ENCODE peak calls at places on chromosomes 1 and 21, in eight cellular contexts. H is prostate gland, O is Panc1, M is neural progenitor cell, B is RWPE2, S is trophoblast cell, X is GM23338, N is HAP-1. G is an unnamed sample. For H3K4me1, the result is how much of the 10 kb centered on the place peaks cover.

GRCh38 chr1:9413143-9413876 is 120.6 kb downstream of the SPSB1 start:
- DNase-seq in H (no peak), O (no peak), M (peak), B (no peak), S (peak), X (peak), N (no peak), G (peak)

GRCh38 chr1:235639586-235640205 is 9.9 kb downstream of the GNG4 start:
- DNase-seq in H (no peak), O (no peak), M (no peak), B (no peak), S (peak), X (no peak), N (no peak), G (no peak)

GRCh38 chr1:59705849-59706599 is 108.7 kb upstream of the HOOK1 start:
- DNase-seq in H (no peak), O (no peak), M (no peak), B (no peak), S (no peak), X (no peak), N (no peak), G (no peak)

GRCh38 chr1:217605390-217605789 is 25.5 kb downstream of the GPATCH2 start:
- DNase-seq in H (no peak), O (no peak), M (no peak), B (no peak), S (no peak), X (no peak), N (no peak), G (no peak)

GRCh38 chr21:42525228-42525604 is 11.6 kb downstream of the SLC37A1 start:
- DNase-seq in H (no peak), O (no peak), M (peak), B (no peak), S (peak), X (peak), N (no peak), G (no peak)

GRCh38 chr1:63917571-63918394 is 144.0 kb downstream of the ROR1 start:
- DNase-seq in H (no peak), O (no peak), M (peak), B (no peak), S (peak), X (peak), N (no peak), G (peak)

GRCh38 chr1:43613075-43613942 is 36.6 kb upstream of the KDM4A start:
- DNase-seq in H (no peak), O (no peak), M (no peak), B (peak), S (no peak), X (no peak), N (no peak), G (no peak)

GRCh38 chr1:111471012-111471411 is 2.8 kb upstream of the C1orf162 start:
- DNase-seq in H (no peak), O (no peak), M (no peak), B (no peak), S (no peak), X (no peak), N (no peak), G (peak)

GRCh38 chr1:175217674-175218073 is 25.1 kb upstream of the KIAA0040 start:
- DNase-seq in H (no peak), O (no peak), M (no peak), B (no peak), S (no peak), X (no peak), N (no peak), G (no peak)

GRCh38 chr1:27351541-27352107 is 9.8 kb downstream of the SYTL1 start:
- DNase-seq in H (no peak), O (no peak), M (no peak), B (no peak), S (no peak), X (no peak), N (no peak), G (no peak)

GRCh38 chr1:15014521-15014920 is 139.0 kb upstream of the TMEM51 start:
- DNase-seq in H (no peak), O (no peak), M (no peak), B (no peak), S (no peak), X (no peak), N (no peak), G (no peak)

GRCh38 chr21:26965567-26966359 is 1.1 kb downstream of the ADAMTS5 start:
- DNase-seq in H (no peak), O (no peak), M (peak), B (peak), S (peak), X (peak), N (no peak), G (no peak)

GRCh38 chr1:41639332-41639936 is 155.0 kb upstream of the EDN2 start:
- DNase-seq in H (no peak), O (no peak), M (no peak), B (no peak), S (peak), X (no peak), N (no peak), G (no peak)

GRCh38 chr1:93608188-93609109 is 73.2 kb downstream of the BCAR3 start:
- DNase-seq in H (no peak), O (no peak), M (peak), B (no peak), S (no peak), X (no peak), N (no peak), G (no peak)

GRCh38 chr1:50335036-50335435 is 88.2 kb downstream of the DMRTA2 start:
- DNase-seq in H (no peak), O (no peak), M (no peak), B (no peak), S (no peak), X (no peak), N (no peak), G (no peak)

GRCh38 chr1:64898107-64898861 is 68.1 kb downstream of the JAK1 start:
- DNase-seq in H (peak), O (peak), M (no peak), B (peak), S (peak), X (peak), N (no peak), G (peak)

GRCh38 chr1:218171302-218171893 is 113.7 kb upstream of the RRP15 start:
- DNase-seq in H (no peak), O (peak), M (peak), B (no peak), S (peak), X (peak), N (peak), G (no peak)

GRCh38 chr1:224333309-224333926 is 3.4 kb upstream of the NVL start:
- DNase-seq in H (peak), O (peak), M (peak), B (no peak), S (peak), X (peak), N (peak), G (no peak)

GRCh38 chr1:216368249-216368648 is 55.0 kb downstream of the USH2A start:
- DNase-seq in H (no peak), O (no peak), M (no peak), B (no peak), S (no peak), X (no peak), N (no peak), G (no peak)

GRCh38 chr1:108881369-108881768 is 4.6 kb downstream of the GPSM2 start:
- DNase-seq in H (no peak), O (no peak), M (no peak), B (no peak), S (peak), X (no peak), N (peak), G (no peak)

GRCh38 chr1:117610036-117610435 is 4.2 kb downstream of the TENT5C start:
- DNase-seq in H (no peak), O (no peak), M (no peak), B (no peak), S (no peak), X (no peak), N (no peak), G (no peak)

GRCh38 chr1:41900611-41901444 is 17.9 kb downstream of the HIVEP3 start:
- DNase-seq in H (no peak), O (no peak), M (no peak), B (peak), S (peak), X (no peak), N (no peak), G (no peak)

GRCh38 chr1:21539933-21540332 is 30.7 kb downstream of the ALPL start:
- DNase-seq in H (peak), O (no peak), M (peak), B (no peak), S (peak), X (peak), N (no peak), G (no peak)

GRCh38 chr1:15282810-15283474 is 35.9 kb downstream of the FHAD1 start:
- DNase-seq in H (peak), O (no peak), M (no peak), B (no peak), S (no peak), X (peak), N (no peak), G (no peak)

GRCh38 chr1:5565726-5566125 is 426.5 kb downstream of the NPHP4 start:
- DNase-seq in H (no peak), O (no peak), M (no peak), B (no peak), S (no peak), X (no peak), N (no peak), G (no peak)

GRCh38 chr1:32464716-32465540 is at the start of gene ZBTB8B:
- DNase-seq in H (peak), O (no peak), M (peak), B (peak), S (peak), X (peak), N (peak), G (no peak)

GRCh38 chr1:4425892-4426291 is 228.5 kb upstream of the AJAP1 start:
- DNase-seq in H (no peak), O (no peak), M (peak), B (no peak), S (no peak), X (no peak), N (no peak), G (no peak)

GRCh38 chr1:21299007-21299406 is 8.7 kb upstream of the ECE1 start:
- DNase-seq in H (no peak), O (no peak), M (no peak), B (no peak), S (no peak), X (no peak), N (no peak), G (no peak)

GRCh38 chr1:98078586-98078985 is 157.8 kb upstream of the DPYD start:
- DNase-seq in H (no peak), O (no peak), M (no peak), B (no peak), S (no peak), X (no peak), N (no peak), G (no peak)

GRCh38 chr1:6099297-6099696 is 53.6 kb downstream of the KCNAB2 start:
- DNase-seq in H (no peak), O (no peak), M (no peak), B (peak), S (no peak), X (no peak), N (no peak), G (no peak)

GRCh38 chr1:20578062-20578461 is 10.8 kb upstream of the CDA start:
- DNase-seq in H (no peak), O (no peak), M (no peak), B (no peak), S (peak), X (no peak), N (no peak), G (no peak)

GRCh38 chr1:109188200-109188599 is 25.5 kb upstream of the SARS1 start:
- DNase-seq in H (no peak), O (no peak), M (no peak), B (no peak), S (no peak), X (no peak), N (no peak), G (no peak)

GRCh38 chr1:3030663-3031381 is 9.6 kb downstream of the ACTRT2 start:
- DNase-seq in H (no peak), O (no peak), M (no peak), B (no peak), S (no peak), X (no peak), N (no peak), G (no peak)

GRCh38 chr1:3981746-3982505 is 81.9 kb upstream of the C1orf174 start:
- DNase-seq in H (no peak), O (no peak), M (no peak), B (no peak), S (no peak), X (no peak), N (no peak), G (no peak)

GRCh38 chr1:115112496-115113375 is 23.4 kb upstream of the TSPAN2 start:
- DNase-seq in H (peak), O (no peak), M (peak), B (no peak), S (peak), X (peak), N (peak), G (peak)

GRCh38 chr1:4658643-4659042 is 4.2 kb downstream of the AJAP1 start:
- DNase-seq in H (no peak), O (no peak), M (peak), B (no peak), S (no peak), X (no peak), N (no peak), G (no peak)

GRCh38 chr1:87915771-87916170 is 587.1 kb downstream of the LMO4 start:
- DNase-seq in H (no peak), O (no peak), M (no peak), B (no peak), S (no peak), X (no peak), N (no peak), G (no peak)

DNA sequence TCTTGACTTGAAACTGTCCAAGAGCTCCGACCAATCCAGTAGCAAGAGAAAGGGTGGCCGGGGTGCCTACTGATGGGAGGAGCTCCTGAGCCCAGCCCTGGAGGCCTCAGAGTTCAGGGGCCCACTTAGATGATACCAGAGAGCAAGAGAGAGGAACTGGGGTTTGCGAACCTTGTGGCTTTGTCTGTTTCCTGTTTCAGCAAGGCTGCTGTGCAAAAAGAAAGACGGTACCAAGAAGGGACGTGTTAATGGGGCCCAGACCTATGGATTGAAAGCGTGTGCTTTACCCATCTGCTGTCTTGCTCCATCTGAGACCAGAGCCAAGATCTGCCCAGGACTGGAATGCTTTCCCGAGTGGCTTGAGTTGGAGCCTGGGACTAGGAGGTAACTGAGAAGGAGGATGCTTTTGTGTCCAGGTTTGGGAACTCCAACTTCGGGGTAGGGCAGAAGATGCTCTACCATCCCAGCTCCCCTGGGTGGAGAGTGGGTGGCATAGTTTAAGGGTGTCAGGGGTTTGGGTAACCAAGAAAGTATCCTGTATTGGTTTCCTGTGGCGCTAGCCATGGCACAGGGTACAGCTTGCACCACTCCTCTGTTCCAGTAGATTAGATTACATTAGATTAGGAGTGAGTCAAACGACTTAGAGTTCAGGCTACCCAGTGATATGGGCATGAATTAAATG is at the start of gene TRAF3IP3:
- DNase-seq in H (no peak), O (no peak), M (no peak), B (no peak), S (no peak), X (no peak), N (no peak), G (peak)
- H3K4me3 ChIP-seq in H (no peak), O (no peak), M (no peak), B (no peak), S (no peak), X (no peak), N (no peak), G (peak)

DNA sequence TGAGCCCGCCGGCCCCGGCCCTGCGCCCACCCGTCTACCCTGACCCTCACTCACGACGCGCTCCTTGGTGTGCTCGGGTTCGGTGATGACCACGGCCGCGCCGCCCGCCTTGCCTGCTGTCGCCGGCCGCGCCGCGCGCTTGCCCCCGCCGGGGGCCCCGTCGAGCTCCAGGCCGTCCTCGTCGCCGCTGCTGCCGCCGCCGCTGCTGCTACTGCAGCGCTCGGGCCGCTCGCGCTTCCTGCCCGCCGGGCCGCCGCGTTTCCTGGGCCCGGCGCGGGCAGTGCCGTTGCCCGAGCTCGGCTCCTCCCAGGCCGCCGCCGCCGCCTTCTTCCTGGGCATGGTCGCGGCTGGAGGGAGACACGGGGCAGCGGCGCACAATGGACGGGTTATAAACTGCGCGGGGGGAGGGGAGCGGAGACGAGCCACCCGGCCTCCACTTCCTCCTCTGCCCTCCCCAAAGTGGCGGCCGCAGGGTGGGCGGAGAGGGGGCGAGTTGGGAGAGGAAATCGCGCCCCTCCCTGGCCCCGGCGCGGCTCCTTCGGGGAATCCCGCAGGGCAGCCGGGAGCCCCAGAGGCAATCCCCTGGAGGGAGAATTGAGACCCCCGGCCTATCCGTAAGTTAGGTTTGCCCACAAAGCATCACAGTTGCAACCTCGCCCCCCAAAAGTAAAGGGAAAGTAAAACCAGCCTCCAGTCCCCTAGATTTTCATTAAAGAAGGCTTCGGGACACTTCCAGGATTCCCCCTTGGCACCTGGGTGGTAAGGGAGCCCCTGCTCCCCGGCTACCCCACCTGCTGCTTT is 1.1 kb downstream of the RCC2 start:
- DNase-seq in H (peak), O (no peak), M (peak), B (no peak), S (peak), X (peak), N (peak), G (peak)
- H3K4me1 ChIP-seq in H (under half), O (under half), M (under half), B (under half), S (under half), X (half or more), N (under half), G (under half)

GRCh38 chr1:38061290-38061689 is 14.7 kb upstream of the POU3F1 start:
- DNase-seq in H (no peak), O (no peak), M (no peak), B (no peak), S (no peak), X (no peak), N (no peak), G (no peak)

GRCh38 chr1:38064232-38064903 is 17.8 kb upstream of the POU3F1 start:
- DNase-seq in H (no peak), O (no peak), M (peak), B (no peak), S (no peak), X (peak), N (no peak), G (no peak)

GRCh38 chr1:38062361-38063288 is 16.0 kb upstream of the POU3F1 start:
- DNase-seq in H (no peak), O (no peak), M (no peak), B (no peak), S (no peak), X (no peak), N (no peak), G (no peak)

GRCh38 chr1:38061883-38062328 is 15.3 kb upstream of the POU3F1 start:
- DNase-seq in H (no peak), O (no peak), M (no peak), B (no peak), S (no peak), X (no peak), N (no peak), G (no peak)

DNA sequence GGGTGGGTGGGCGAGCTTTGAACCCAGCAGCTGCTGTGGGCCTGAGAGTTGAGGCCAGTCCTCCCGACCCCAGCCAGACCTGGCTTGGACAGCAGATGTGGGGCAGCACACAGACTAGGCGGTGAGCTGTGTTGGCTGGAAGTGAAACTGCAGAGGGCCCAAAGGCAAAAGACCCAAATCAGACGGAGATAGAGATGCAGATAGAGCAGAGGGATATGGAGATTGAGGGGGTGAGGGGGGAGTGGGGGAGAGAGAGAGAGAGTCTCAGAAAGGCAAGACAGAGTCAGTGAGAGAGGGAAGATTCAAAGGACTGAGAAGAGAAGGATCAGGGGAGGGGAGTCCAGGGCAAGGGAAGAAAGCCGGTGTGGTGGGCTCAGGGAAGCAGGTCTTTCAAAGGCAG is 17.0 kb upstream of the POU3F1 start:
- DNase-seq in H (no peak), O (no peak), M (no peak), B (no peak), S (no peak), X (peak), N (no peak), G (no peak)
- H3K4me3 ChIP-seq in H (no peak), O (no peak), M (no peak), B (no peak), S (no peak), X (no peak), N (no peak), G (no peak)

GRCh38 chr1:17033481-17033880 is 20.4 kb downstream of the SDHB start:
- DNase-seq in H (no peak), O (no peak), M (no peak), B (no peak), S (no peak), X (no peak), N (no peak), G (no peak)

GRCh38 chr1:17028662-17029188 is 17.0 kb upstream of the ATP13A2 start:
- DNase-seq in H (no peak), O (no peak), M (no peak), B (no peak), S (no peak), X (no peak), N (no peak), G (no peak)

GRCh38 chr1:17031436-17031835 is 19.7 kb upstream of the ATP13A2 start:
- DNase-seq in H (no peak), O (no peak), M (no peak), B (no peak), S (no peak), X (no peak), N (no peak), G (no peak)

GRCh38 chr1:17030186-17030585 is 18.5 kb upstream of the ATP13A2 start:
- DNase-seq in H (no peak), O (no peak), M (no peak), B (no peak), S (peak), X (no peak), N (peak), G (no peak)

DNA sequence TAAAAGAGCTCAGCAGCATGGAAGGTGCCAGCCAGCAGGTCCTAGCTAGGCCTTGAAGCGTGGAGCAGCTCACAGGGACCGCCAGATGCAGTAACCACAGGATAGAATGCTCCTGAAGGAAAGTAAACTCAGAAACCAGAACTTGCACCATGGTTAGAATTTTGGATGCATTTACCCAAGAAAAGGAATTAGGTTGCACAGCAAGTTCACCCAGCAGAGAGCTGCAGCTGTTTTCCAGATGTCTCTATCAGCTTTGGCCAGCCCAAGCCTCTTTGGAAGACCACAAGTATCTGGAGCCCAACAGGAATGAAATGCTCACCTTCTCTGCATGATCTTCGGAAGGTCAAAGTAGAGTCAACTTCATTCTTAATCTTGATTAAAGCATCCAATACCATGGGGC is 21.0 kb upstream of the ATP13A2 start:
- DNase-seq in H (no peak), O (no peak), M (no peak), B (no peak), S (no peak), X (no peak), N (no peak), G (no peak)
- H3K4me1 ChIP-seq in H (under half), O (under half), M (under half), B (under half), S (under half), X (under half), N (under half), G (under half)

G was measured in effector memory CD4-positive, alpha-beta T cell.